ENCODE peak calls at places on chromosome 21, in seven cellular contexts. Y is uterus; S is NCI-H1105; D is suprapubic skin; T is central memory CD4-positive, alpha-beta T cell; F is head of caudate nucleus; O is foreskin keratinocyte. G is an unnamed sample.

GRCh38 chr21:42674351-42674940 is 21.0 kb downstream of the PDE9A start:
- DNase-seq in Y (peak; percentile 74), S (peak; percentile 82), D (no peak), T (no peak), F (no peak), O (no peak), G (no peak)

GRCh38 chr21:28521932-28522826 is 470.5 kb downstream of the LTN1 start:
- DNase-seq in Y (peak; percentile 31), S (no peak), D (no peak), T (no peak), F (no peak), O (no peak), G (no peak)

GRCh38 chr21:42658320-42659105 is 5.1 kb downstream of the PDE9A start:
- DNase-seq in Y (no peak), S (no peak), D (no peak), T (no peak), F (no peak), O (no peak), G (no peak)

GRCh38 chr21:25871566-25871965 is 136.8 kb downstream of the GABPA start:
- DNase-seq in Y (no peak), S (no peak), D (no peak), T (no peak), F (no peak), O (no peak), G (no peak)

GRCh38 chr21:38803075-38803474 is 2.7 kb upstream of the ETS2 start:
- DNase-seq in Y (no peak), S (no peak), D (no peak), T (no peak), F (no peak), O (no peak), G (no peak)

GRCh38 chr21:37868896-37869295 is 47.4 kb downstream of the KCNJ6 start:
- DNase-seq in Y (no peak), S (no peak), D (no peak), T (no peak), F (no peak), O (peak; percentile 35), G (peak; percentile 17)

GRCh38 chr21:45407629-45408247 is 2.8 kb downstream of the COL18A1 start:
- DNase-seq in Y (no peak), S (no peak), D (no peak), T (no peak), F (no peak), O (no peak), G (no peak)

GRCh38 chr21:28714795-28715464 is 277.7 kb downstream of the LTN1 start:
- DNase-seq in Y (no peak), S (no peak), D (no peak), T (no peak), F (no peak), O (no peak), G (no peak)

GRCh38 chr21:34517491-34518245 is 5.7 kb upstream of the KCNE1 start:
- DNase-seq in Y (no peak), S (no peak), D (no peak), T (no peak), F (no peak), O (no peak), G (no peak)

GRCh38 chr21:40056031-40056430 is 188.8 kb downstream of the PCP4 start:
- DNase-seq in Y (no peak), S (no peak), D (no peak), T (no peak), F (no peak), O (no peak), G (no peak)

GRCh38 chr21:35348686-35349085 is 299.6 kb upstream of the RUNX1 start:
- DNase-seq in Y (no peak), S (no peak), D (no peak), T (no peak), F (no peak), O (no peak), G (no peak)

GRCh38 chr21:27475363-27475955 is 508.6 kb upstream of the ADAMTS5 start:
- DNase-seq in Y (no peak), S (no peak), D (no peak), T (no peak), F (no peak), O (no peak), G (no peak)

GRCh38 chr21:29849735-29850176 is 90.0 kb downstream of the GRIK1 start:
- DNase-seq in Y (no peak), S (peak; percentile 44), D (no peak), T (peak; percentile 6), F (peak; percentile 60), O (no peak), G (peak; percentile 51)

GRCh38 chr21:36125513-36126121 is 9.3 kb upstream of the CBR3 start:
- DNase-seq in Y (no peak), S (peak; percentile 50), D (no peak), T (peak; percentile 41), F (peak; percentile 69), O (peak; percentile 9), G (peak; percentile 46)

GRCh38 chr21:28283652-28284490 is 708.8 kb downstream of the LTN1 start:
- DNase-seq in Y (no peak), S (no peak), D (no peak), T (no peak), F (no peak), O (no peak), G (no peak)

GRCh38 chr21:44509539-44509938 is 30.5 kb downstream of the KRTAP10-1 start:
- DNase-seq in Y (no peak), S (peak; percentile 13), D (no peak), T (no peak), F (no peak), O (no peak), G (peak; percentile 46)

GRCh38 chr21:34603002-34603709 is 11.8 kb downstream of the RCAN1 start:
- DNase-seq in Y (peak; percentile 76), S (peak; percentile 93), D (peak; percentile 80), T (peak; percentile 28), F (peak; percentile 92), O (no peak), G (peak; percentile 67)

GRCh38 chr21:33383056-33383888 is 19.9 kb upstream of the IFNGR2 start:
- DNase-seq in Y (peak; percentile 44), S (no peak), D (peak; percentile 79), T (peak; percentile 62), F (no peak), O (peak; percentile 94), G (peak; percentile 96)

GRCh38 chr21:16563795-16564194 is 834.0 kb downstream of the USP25 start:
- DNase-seq in Y (no peak), S (no peak), D (no peak), T (no peak), F (no peak), O (no peak), G (peak; percentile 67)

GRCh38 chr21:15009964-15010363 is 54.8 kb downstream of the NRIP1 start:
- DNase-seq in Y (no peak), S (no peak), D (no peak), T (no peak), F (no peak), O (no peak), G (no peak)

GRCh38 chr21:25895565-25896205 is 160.9 kb downstream of the GABPA start:
- DNase-seq in Y (no peak), S (peak; percentile 24), D (no peak), T (peak; percentile 6), F (no peak), O (no peak), G (no peak)

GRCh38 chr21:45894107-45894810 is 87.3 kb upstream of the COL6A1 start:
- DNase-seq in Y (peak; percentile 73), S (no peak), D (no peak), T (no peak), F (no peak), O (no peak), G (no peak)

GRCh38 chr21:46619846-46620245 is 15.0 kb upstream of the S100B start:
- DNase-seq in Y (no peak), S (no peak), D (no peak), T (no peak), F (no peak), O (no peak), G (no peak)

GRCh38 chr21:34845521-34846213 is 176.9 kb downstream of the CLIC6 start:
- DNase-seq in Y (no peak), S (no peak), D (no peak), T (peak; percentile 30), F (no peak), O (peak; percentile 80), G (peak; percentile 93)

GRCh38 chr21:35593000-35593502 is 467.3 kb downstream of the SETD4 start:
- DNase-seq in Y (no peak), S (no peak), D (no peak), T (no peak), F (no peak), O (no peak), G (peak; percentile 63)

GRCh38 chr21:35987475-35987874 is 72.9 kb downstream of the SETD4 start:
- DNase-seq in Y (no peak), S (no peak), D (no peak), T (no peak), F (no peak), O (no peak), G (no peak)

GRCh38 chr21:36396314-36396713 is 11.1 kb downstream of the CHAF1B start:
- DNase-seq in Y (no peak), S (no peak), D (peak; percentile 0), T (no peak), F (no peak), O (no peak), G (no peak)

G was measured in HT1080.